ENCODE peak calls at places on chromosomes 16 and 17, in four cellular contexts. R is adrenal gland, U is left ventricle myocardium inferior, B is PC-3. Q is an unnamed sample.
A peak's percentile ranks its signal among the peaks of the same experiment; 100 is the strongest.

GRCh38 chr16:10871157-10871991 is 5.6 kb upstream of the CIITA start:
- DNase-seq in B (peak; percentile 79), R (peak; percentile 73), U (no peak), Q (peak; percentile 50)

GRCh38 chr17:22158364-22158763 is 466.0 kb downstream of the KCNJ18 start:
- DNase-seq in R (no peak), B (no peak), U (no peak), Q (no peak)

GRCh38 chr16:49608801-49609200 is 235.2 kb downstream of the C16orf78 start:
- DNase-seq in B (no peak), R (peak; percentile 78), U (no peak), Q (peak; percentile 45)

GRCh38 chr17:57999010-57999495 is 8.0 kb downstream of the SRSF1 start:
- DNase-seq in R (no peak), U (no peak), B (no peak), Q (no peak)

GRCh38 chr16:3223913-3224515 is 10.9 kb downstream of the ZNF200 start:
- DNase-seq in R (no peak), U (no peak), B (no peak), Q (no peak)

GRCh38 chr16:57781741-57782606 is 20.3 kb downstream of the KIFC3 start:
- DNase-seq in U (no peak), B (no peak), R (no peak), Q (no peak)

GRCh38 chr16:16143038-16143763 is 80.1 kb downstream of the ABCC6 start:
- DNase-seq in U (no peak), R (no peak), B (peak; percentile 14), Q (no peak)

GRCh38 chr16:28951410-28951943 is 740 bp downstream of the NFATC2IP start:
- DNase-seq in U (no peak), B (no peak), R (no peak), Q (no peak)

GRCh38 chr17:34269969-34270368 is at the start of gene CCL7:
- DNase-seq in R (no peak), U (no peak), B (no peak), Q (no peak)

GRCh38 chr17:35731932-35732805 is 730 bp downstream of the RASL10B start:
- DNase-seq in B (no peak), U (no peak), R (peak; percentile 47), Q (no peak)

GRCh38 chr17:69540356-69540755 is 125.9 kb downstream of the MAP2K6 start:
- DNase-seq in R (no peak), U (no peak), B (no peak), Q (no peak)

GRCh38 chr16:1794908-1795666 is 1.6 kb upstream of the IGFALS start:
- DNase-seq in U (no peak), B (no peak), R (no peak), Q (no peak)

GRCh38 chr17:8869416-8869815 is 1.9 kb upstream of the PIK3R6 start:
- DNase-seq in U (no peak), B (no peak), R (no peak), Q (no peak)

GRCh38 chr17:30427611-30428010 is 48.9 kb downstream of the CPD start:
- DNase-seq in R (no peak), B (no peak), U (no peak), Q (no peak)

GRCh38 chr16:56372938-56373337 is 52.4 kb downstream of the AMFR start:
- DNase-seq in B (peak; percentile 64), R (no peak), U (no peak), Q (no peak)

GRCh38 chr17:62671553-62671952 is 44.1 kb downstream of the MRC2 start:
- DNase-seq in R (peak; percentile 65), U (no peak), B (no peak), Q (no peak)

GRCh38 chr16:31451681-31452351 is 7.5 kb upstream of the ARMC5 start:
- DNase-seq in B (peak; percentile 60), R (peak; percentile 90), U (peak; percentile 46), Q (no peak)

GRCh38 chr17:17935321-17936271 is 36.6 kb downstream of the TOM1L2 start:
- DNase-seq in U (no peak), R (peak; percentile 82), B (peak; percentile 86), Q (no peak)

GRCh38 chr17:68701046-68701445 is 99.9 kb upstream of the FAM20A start:
- DNase-seq in B (no peak), R (no peak), U (no peak), Q (no peak)

GRCh38 chr16:57785385-57785784 is 16.9 kb downstream of the KIFC3 start:
- DNase-seq in U (no peak), R (no peak), B (no peak), Q (no peak)

GRCh38 chr16:85227924-85228462 is 115.7 kb upstream of the CIBAR2 start:
- DNase-seq in B (no peak), U (no peak), R (no peak), Q (no peak)

GRCh38 chr16:15866451-15866850 is 9.6 kb upstream of the MYH11 start:
- DNase-seq in U (no peak), R (no peak), B (no peak), Q (no peak)

GRCh38 chr16:88478889-88479794 is 26.1 kb downstream of the ZFPM1 start:
- DNase-seq in B (no peak), U (no peak), R (no peak), Q (no peak)

GRCh38 chr17:18076941-18077340 is 10.8 kb upstream of the DRG2 start:
- DNase-seq in R (no peak), B (no peak), U (no peak), Q (no peak)

GRCh38 chr16:4917117-4917516 is 19.8 kb downstream of the PPL start:
- DNase-seq in B (peak; percentile 46), R (no peak), U (no peak), Q (no peak)

GRCh38 chr16:51766739-51767138 is 615.7 kb upstream of the SALL1 start:
- DNase-seq in U (no peak), B (no peak), R (no peak), Q (no peak)

GRCh38 chr16:51759329-51759728 is 608.3 kb upstream of the SALL1 start:
- DNase-seq in U (no peak), B (no peak), R (no peak), Q (no peak)

GRCh38 chr16:51759999-51760398 is 608.9 kb upstream of the SALL1 start:
- DNase-seq in U (no peak), B (no peak), R (no peak), Q (no peak)

GRCh38 chr16:51762081-51762995 is 611.3 kb upstream of the SALL1 start:
- DNase-seq in U (peak; percentile 65), R (peak; percentile 78), B (peak; percentile 63), Q (peak; percentile 79)

DNA sequence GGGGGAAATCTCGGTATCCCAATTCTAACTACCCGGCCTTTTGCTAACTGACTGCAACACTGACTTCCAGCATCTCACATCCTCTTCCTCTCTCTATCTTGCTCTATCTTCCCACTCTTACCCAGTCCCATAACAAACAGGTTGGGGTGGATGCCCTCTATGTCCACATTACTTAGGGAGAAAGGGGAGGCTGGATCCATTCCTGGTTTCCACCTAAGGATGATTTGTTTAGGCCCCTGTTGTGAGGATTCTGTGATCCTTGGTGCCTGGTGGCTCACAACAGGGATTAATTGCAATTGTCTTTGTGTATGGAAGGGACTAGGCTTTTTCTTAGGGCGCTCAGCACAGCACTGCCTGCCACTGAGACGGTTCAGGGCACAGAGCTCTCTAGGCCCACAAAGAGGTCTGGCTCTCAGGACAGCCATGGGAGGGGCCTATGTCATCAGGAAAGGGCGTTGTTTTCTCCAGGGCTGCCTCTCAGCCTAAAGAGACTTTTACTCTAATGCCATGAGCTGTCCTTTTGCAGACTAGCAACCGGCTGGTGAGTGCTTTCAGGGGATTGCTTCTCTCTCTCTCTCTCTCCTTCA is 612.1 kb upstream of the SALL1 start:
- DNase-seq in B (no peak), R (no peak), U (no peak), Q (no peak)
- H3K27ac ChIP-seq in B (no peak overlapping the region), R (no peak overlapping the region), U (no peak overlapping the region), Q (no peak overlapping the region)

GRCh38 chr16:19523184-19523558 is 571 bp upstream of the CCP110 start:
- DNase-seq in U (no peak), B (no peak), R (peak; percentile 63), Q (peak; percentile 23)
- H3K4me1 ChIP-seq in U (peaks cover 67% of the 10 kb centered on the region), B (peaks cover 48% of the 10 kb centered on the region), R (peaks cover 13% of the 10 kb centered on the region), Q (no peaks in the 10 kb centered on the region)

GRCh38 chr16:582218-582613 is 7.7 kb upstream of the RAB40C start:
- DNase-seq in R (no peak), U (no peak), B (no peak), Q (no peak)

GRCh38 chr16:580946-581498 is 8.8 kb upstream of the RAB40C start:
- DNase-seq in U (no peak), R (no peak), B (no peak), Q (no peak)

GRCh38 chr16:578870-579405 is 9.2 kb downstream of the PIGQ start:
- DNase-seq in U (peak; percentile 74), B (peak; percentile 48), R (peak; percentile 88), Q (peak; percentile 64)

GRCh38 chr16:578232-578869 is 8.6 kb downstream of the PIGQ start:
- DNase-seq in U (no peak), R (no peak), B (no peak), Q (no peak)

DNA sequence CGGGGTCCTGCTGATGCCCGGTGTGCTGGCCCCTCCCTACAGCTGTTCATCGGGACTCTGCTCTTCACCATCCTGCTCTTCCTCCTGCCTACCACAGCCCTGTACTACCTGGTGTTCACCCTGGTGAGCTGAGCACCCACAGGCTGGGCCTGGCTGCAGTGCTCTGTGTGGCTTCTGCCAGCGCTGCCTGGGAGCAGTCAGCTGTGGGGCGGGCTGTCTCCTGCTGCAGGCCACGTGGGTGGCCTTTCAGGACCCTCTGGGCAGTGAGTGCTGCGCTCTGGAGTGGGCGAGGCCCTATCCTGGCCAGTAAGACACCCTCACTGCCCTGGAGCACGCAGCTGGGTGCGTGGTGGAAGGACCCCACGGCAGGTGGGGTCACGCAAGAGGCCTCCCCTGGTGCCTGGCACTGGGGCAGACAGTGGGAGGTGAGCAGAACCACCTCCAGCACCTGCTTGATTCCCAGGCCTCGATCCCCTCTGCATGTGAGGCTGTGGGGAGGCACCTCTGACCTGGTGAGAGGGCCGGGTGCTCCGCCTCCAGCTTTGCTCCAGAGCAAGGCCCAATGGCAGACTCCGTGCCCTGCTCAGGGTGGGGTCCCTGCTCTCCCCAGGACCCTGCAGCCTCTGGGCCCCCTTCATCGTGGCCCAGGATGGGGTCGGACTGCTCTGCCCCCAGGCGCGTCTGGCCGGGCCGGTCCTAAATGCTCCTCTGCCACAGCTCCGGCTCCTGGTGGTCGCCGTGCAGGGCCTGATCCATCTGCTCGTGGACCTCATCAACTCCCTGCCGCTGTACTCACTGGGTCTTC is 9.5 kb upstream of the RAB40C start:
- DNase-seq in R (no peak), B (no peak), U (no peak), Q (no peak)
- TF ChIP-seq CTCF in R (no peak), B (no peak), U (no peak), Q (no peak)

GRCh38 chr17:72476134-72476533 is 355.3 kb downstream of the SOX9 start:
- DNase-seq in B (no peak), R (no peak), U (no peak), Q (no peak)
- H3K27ac ChIP-seq in B (no peak overlapping the region), R (no peak overlapping the region), U (no peak overlapping the region), Q (no peak overlapping the region)

DNA sequence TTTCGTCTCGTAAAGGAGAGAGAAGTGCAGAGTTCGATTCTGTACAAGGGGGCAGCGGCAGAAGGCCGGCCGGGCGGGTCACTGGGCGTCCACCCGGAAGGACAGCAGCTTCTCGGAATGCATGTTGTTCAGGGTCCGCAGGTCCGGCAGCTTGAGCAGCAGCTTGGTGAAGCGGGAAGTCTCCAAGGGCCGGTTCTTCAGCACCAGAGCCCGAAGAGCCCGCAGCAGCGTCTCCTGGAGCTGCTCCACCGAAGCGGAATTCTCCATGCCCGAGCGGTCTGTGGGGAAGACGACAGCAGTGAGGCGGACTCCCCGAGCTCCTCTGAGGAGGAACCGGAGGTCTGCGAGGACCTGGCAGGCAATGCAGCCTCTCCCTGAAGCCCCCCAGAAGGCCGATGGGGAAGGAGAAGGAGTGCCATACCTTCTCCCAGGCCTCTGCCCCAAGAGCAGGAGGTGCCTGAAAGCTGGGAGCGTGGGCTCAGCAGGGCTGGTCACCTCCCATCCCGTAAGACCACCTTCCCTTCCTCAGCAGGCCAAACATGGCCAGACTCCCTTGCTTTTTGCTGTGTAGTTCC is 7.3 kb downstream of the NR1D1 start:
- DNase-seq in B (no peak), U (no peak), R (no peak), Q (peak; percentile 42)
- H3K4me1 ChIP-seq in B (peaks cover 4% of the 10 kb centered on the region), U (peaks cover 91% of the 10 kb centered on the region), R (peaks cover 43% of the 10 kb centered on the region), Q (peaks cover 53% of the 10 kb centered on the region)

GRCh38 chr17:80786887-80787286 is 204.8 kb upstream of the CHMP6 start:
- DNase-seq in U (no peak), R (no peak), B (no peak), Q (no peak)
- TF ChIP-seq CTCF in U (no peak), R (no peak), B (no peak), Q (no peak)